ENCODE peak calls at places on chromosomes 11 and 22, in seven cellular contexts. R is K562, Y is lower leg skin, N is mesothelial cell of epicardium, X is nephron progenitor cell, U is GM10248, B is RWPE1. L is an unnamed sample.

GRCh38 chr11:125514336-125515101 is 18.5 kb upstream of the FEZ1 start:
- DNase-seq in X (no peak), B (peak; percentile 71), N (no peak), Y (no peak), U (peak; percentile 35), R (no peak), L (no peak)

GRCh38 chr11:2806351-2807058 is 79.1 kb downstream of the CDKN1C start:
- DNase-seq in X (peak; percentile 8), R (no peak), B (no peak), N (peak; percentile 38), Y (no peak), U (no peak), L (peak; percentile 77)

GRCh38 chr11:15594607-15595006 is 479.9 kb downstream of the INSC start:
- DNase-seq in B (no peak), R (no peak), X (no peak), U (no peak), Y (no peak), N (no peak), L (no peak)

GRCh38 chr11:113384551-113384950 is 3.0 kb upstream of the ANKK1 start:
- DNase-seq in X (no peak), Y (peak; percentile 76), R (no peak), N (no peak), B (peak; percentile 98), U (no peak), L (no peak)

GRCh38 chr11:14645247-14645912 is 1.8 kb downstream of the PDE3B start:
- DNase-seq in R (peak; percentile 51), Y (no peak), N (no peak), X (no peak), U (no peak), B (peak; percentile 43), L (no peak)

GRCh38 chr22:37187891-37188761 is at the start of gene C1QTNF6:
- DNase-seq in N (peak; percentile 55), R (no peak), Y (no peak), U (no peak), X (peak; percentile 58), B (peak; percentile 26), L (no peak)

GRCh38 chr22:29055192-29055830 is 6.3 kb downstream of the C22orf31 start:
- DNase-seq in Y (no peak), X (no peak), N (no peak), B (no peak), R (no peak), U (no peak), L (no peak)

GRCh38 chr11:27861706-27862430 is 161.6 kb upstream of the BDNF start:
- DNase-seq in N (no peak), Y (no peak), B (peak; percentile 72), U (no peak), X (no peak), R (no peak), L (no peak)

GRCh38 chr11:36775157-36775556 is 177.1 kb upstream of the RAG2 start:
- DNase-seq in R (no peak), X (no peak), Y (no peak), B (peak; percentile 46), U (no peak), N (no peak), L (no peak)

GRCh38 chr11:65478411-65479183 is 20.2 kb upstream of the MALAT1 start:
- DNase-seq in N (no peak), Y (no peak), R (peak; percentile 94), B (no peak), X (no peak), U (no peak), L (no peak)

GRCh38 chr22:49295465-49295743 is 532.3 kb downstream of the BRD1 start:
- DNase-seq in B (no peak), R (no peak), N (peak; percentile 7), U (no peak), Y (no peak), X (no peak), L (no peak)

GRCh38 chr11:117374316-117374715 is 46.7 kb downstream of the CEP164 start:
- DNase-seq in X (no peak), Y (no peak), B (no peak), R (no peak), U (no peak), N (no peak), L (no peak)

GRCh38 chr11:12496181-12497025 is 119.0 kb downstream of the PARVA start:
- DNase-seq in N (no peak), R (no peak), Y (no peak), B (no peak), X (no peak), U (no peak), L (peak; percentile 53)
- TF ChIP-seq CTCF in N (no peak), R (peak; percentile 13), Y (no peak), B (no peak), X (peak; percentile 11), U (no peak), L (no peak)

GRCh38 chr22:35991168-35991567 is 37.5 kb downstream of the RBFOX2 start:
- DNase-seq in U (no peak), N (no peak), R (no peak), Y (no peak), B (no peak), X (no peak), L (no peak)
- TF ChIP-seq CTCF in U (no peak), N (no peak), R (no peak), Y (no peak), B (no peak), X (no peak), L (no peak)

GRCh38 chr11:111983187-111983986 is 41.8 kb upstream of the DLAT start:
- DNase-seq in B (peak; percentile 50), R (peak; percentile 78), N (peak; percentile 51), U (no peak), X (peak; percentile 48), Y (no peak), L (no peak)
- TF ChIP-seq CTCF in B (no peak), R (peak; percentile 36), N (no peak), U (no peak), X (no peak), Y (no peak), L (no peak)

DNA sequence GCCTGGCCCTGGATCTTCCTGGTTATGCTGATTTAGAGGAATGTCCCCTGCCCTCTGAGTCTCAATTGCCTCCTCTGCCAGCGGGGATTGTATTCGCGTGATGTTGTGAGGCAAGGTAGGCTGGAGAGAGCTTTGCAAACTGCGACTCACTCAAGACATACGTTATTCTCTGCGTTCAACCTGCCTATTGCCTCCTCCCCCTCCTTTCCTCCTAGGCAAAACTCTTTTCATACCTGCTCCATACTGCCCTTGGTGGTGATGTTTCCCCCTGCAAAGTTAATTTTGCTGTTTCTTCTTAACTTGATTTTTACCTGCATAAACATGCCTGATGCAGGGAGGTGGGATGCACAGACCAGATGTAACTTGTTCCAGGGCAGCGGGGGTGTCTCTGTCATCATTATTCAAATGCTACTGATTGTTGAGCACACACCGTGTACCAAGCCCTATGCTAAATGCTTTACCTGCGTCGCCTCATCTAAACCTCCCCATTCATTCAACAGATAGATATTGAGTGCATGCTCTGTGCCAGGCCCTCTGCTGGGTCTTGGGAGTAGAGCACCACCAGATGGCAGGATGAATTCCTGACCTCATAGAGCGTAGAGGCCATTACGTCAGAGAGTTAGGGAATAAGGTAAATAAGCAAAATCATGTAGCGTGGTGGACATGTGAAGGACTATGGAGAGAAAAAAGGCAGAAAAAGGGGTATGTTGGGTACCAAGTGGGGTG is 29.0 kb downstream of the SGSM1 start:
- DNase-seq in B (no peak), U (no peak), R (peak; percentile 9), N (no peak), X (no peak), Y (no peak), L (no peak)
- TF ChIP-seq CTCF in B (no peak), U (peak; percentile 3), R (peak; percentile 43), N (peak; percentile 28), X (no peak), Y (no peak), L (no peak)

DNA sequence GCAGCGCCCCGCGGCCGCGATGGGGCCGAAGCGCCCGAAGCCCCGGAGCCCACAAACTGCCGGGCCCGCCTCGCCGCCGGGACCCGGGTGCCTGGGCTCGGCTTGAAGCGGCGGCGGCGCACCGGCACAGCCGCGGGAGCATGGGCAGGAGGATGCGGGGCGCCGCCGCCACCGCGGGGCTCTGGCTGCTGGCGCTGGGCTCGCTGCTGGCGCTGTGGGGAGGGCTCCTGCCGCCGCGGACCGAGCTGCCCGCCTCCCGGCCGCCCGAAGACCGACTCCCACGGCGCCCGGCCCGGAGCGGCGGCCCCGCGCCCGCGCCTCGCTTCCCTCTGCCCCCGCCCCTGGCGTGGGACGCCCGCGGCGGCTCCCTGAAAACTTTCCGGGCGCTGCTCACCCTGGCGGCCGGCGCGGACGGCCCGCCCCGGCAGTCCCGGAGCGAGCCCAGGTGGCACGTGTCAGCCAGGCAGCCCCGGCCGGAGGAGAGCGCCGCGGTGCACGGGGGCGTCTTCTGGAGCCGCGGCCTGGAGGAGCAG is 303 bp downstream of the FJX1 start:
- DNase-seq in R (peak; percentile 25), Y (no peak), X (no peak), U (peak; percentile 58), N (no peak), B (peak; percentile 55), L (peak; percentile 85)
- TF ChIP-seq CTCF in R (peak; percentile 7), Y (no peak), X (no peak), U (no peak), N (no peak), B (no peak), L (no peak)

DNA sequence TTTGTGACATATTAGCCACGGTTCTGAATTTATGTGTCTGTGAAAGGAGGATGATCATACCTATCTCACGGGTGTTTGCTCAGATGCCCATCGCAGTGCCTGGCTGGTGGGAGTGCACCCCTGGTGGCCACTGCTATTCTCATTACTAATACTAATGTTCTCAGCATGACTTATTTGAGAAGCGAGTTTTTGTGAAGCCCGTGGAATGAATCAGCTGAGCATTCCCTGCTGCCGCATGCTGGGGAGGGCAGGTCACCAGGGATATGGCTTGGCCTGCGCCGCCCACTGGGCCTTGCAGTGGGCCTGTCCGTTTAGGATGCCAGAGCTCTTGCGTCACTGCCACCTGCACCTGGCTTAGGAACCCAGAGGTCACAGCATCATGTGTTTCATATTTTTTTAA is 16.8 kb downstream of the CTTN start:
- DNase-seq in X (no peak), Y (no peak), U (no peak), R (no peak), B (no peak), N (no peak), L (no peak)
- TF ChIP-seq CTCF in X (no peak), Y (no peak), U (no peak), R (no peak), B (no peak), N (no peak), L (peak; percentile 53)

GRCh38 chr11:106156290-106156937 is 79.0 kb downstream of the AASDHPPT start:
- DNase-seq in N (no peak), R (peak; percentile 35), Y (peak; percentile 21), U (peak; percentile 19), X (peak; percentile 8), B (peak; percentile 41), L (no peak)
- TF ChIP-seq CTCF in N (peak; percentile 52), R (peak; percentile 19), Y (no peak), U (peak; percentile 41), X (peak; percentile 48), B (peak; percentile 65), L (peak; percentile 75)

DNA sequence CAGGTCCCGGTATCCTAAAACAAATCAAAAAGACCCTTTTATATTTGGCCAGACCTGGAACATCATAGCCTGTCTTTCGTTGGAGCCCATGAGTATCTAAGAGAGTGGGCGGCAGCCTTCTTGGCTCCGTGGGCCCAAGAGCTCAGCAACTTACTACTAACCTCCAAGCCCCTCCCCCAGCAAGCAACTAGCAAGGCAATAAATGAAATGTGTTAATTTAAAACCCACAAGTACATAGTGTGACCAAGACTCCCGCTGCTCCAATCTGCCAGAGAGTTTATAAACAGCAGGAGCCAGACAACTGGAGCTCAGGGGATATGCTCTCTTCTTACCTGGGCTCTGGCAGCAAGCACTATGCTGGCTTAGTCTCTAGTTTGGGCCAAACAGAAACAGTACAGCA is 40.8 kb upstream of the CYP2D6 start:
- DNase-seq in Y (no peak), N (no peak), B (no peak), R (no peak), X (no peak), U (no peak), L (no peak)
- TF ChIP-seq CTCF in Y (no peak), N (no peak), B (no peak), R (no peak), X (no peak), U (no peak), L (no peak)

L was measured in osteocyte.